ENCODE peak calls at places on chromosomes 4 and X, in four cellular contexts. H is IMR-90, D is K562, V is A549. T is an unnamed sample.

GRCh38 chr4:61336911-61337310 is 136.8 kb downstream of the ADGRL3 start:
- DNase-seq in H (no peak), D (no peak), V (no peak), T (no peak)

GRCh38 chrX:132737743-132738142 is 220.7 kb downstream of the HS6ST2 start:
- DNase-seq in H (no peak), D (no peak), V (no peak), T (no peak)

GRCh38 chrX:3263681-3264126 is 82.7 kb downstream of the MXRA5 start:
- DNase-seq in H (peak), D (no peak), V (no peak), T (no peak)

GRCh38 chrX:12949205-12949926 is 25.5 kb upstream of the TMSB4X start:
- DNase-seq in H (peak), D (no peak), V (no peak), T (peak)

GRCh38 chr4:19074061-19074460 is 1052.5 kb upstream of the LCORL start:
- DNase-seq in H (no peak), D (no peak), V (no peak), T (no peak)

GRCh38 chr4:186037692-186038658 is 31.0 kb upstream of the TLR3 start:
- DNase-seq in H (peak), D (peak), V (peak), T (peak)

GRCh38 chr4:54709281-54709854 is 51.6 kb downstream of the KIT start:
- DNase-seq in H (peak), D (no peak), V (no peak), T (no peak)

GRCh38 chrX:1323315-1323714 is 13.3 kb upstream of the IL3RA start:
- DNase-seq in H (no peak), D (peak), V (peak), T (peak)

GRCh38 chrX:129738466-129739308 is at the start of gene XPNPEP2:
- DNase-seq in H (peak), D (no peak), V (no peak), T (no peak)

GRCh38 chrX:123830309-123830708 is 29.5 kb upstream of the XIAP start:
- DNase-seq in H (no peak), D (no peak), V (peak), T (peak)

GRCh38 chr4:161799687-161800086 is 364.1 kb downstream of the FSTL5 start:
- DNase-seq in H (peak), D (no peak), V (peak), T (no peak)

GRCh38 chrX:119605398-119605738 is 856 bp downstream of the NKRF start:
- DNase-seq in H (no peak), D (peak), V (peak), T (no peak)

GRCh38 chr4:48017108-48017527 is 546 bp downstream of the NIPAL1 start:
- DNase-seq in H (peak), D (peak), V (peak), T (no peak)

GRCh38 chr4:81096566-81096965 is 66.1 kb downstream of the BMP3 start:
- DNase-seq in H (no peak), D (no peak), V (no peak), T (no peak)

GRCh38 chr4:38189445-38189844 is 229.2 kb downstream of the PTTG2 start:
- DNase-seq in H (peak), D (peak), V (peak), T (no peak)

DNA sequence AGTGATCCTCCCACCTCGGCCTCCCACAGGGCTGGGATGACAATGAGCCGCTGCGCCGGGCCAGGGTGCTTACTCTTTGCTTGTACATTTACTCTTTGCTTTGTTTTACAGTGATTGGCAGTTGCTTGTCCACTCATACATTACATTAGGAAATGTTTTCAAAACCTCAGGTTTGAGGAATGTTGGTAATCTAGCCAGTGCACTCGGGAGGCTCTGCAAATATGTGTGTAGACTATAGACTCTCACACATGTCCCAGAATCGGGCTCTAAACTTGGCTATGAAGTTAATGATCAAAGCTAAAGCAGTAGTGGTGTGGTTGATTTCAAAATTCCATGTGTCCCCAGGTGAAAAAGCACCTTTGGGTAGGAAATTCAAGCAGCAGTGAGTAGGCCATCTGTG is 20.5 kb downstream of the TRMT44 start:
- DNase-seq in H (no peak), D (no peak), V (no peak), T (no peak)
- TF ChIP-seq ELK1 in H (no peak), D (no peak), V (no peak), T (no peak)

GRCh38 chr4:13938299-13938698 is 310.8 kb upstream of the BOD1L1 start:
- DNase-seq in H (no peak), D (no peak), V (no peak), T (no peak)
- TF ChIP-seq ELK1 in H (no peak), D (no peak), V (no peak), T (no peak)

GRCh38 chrX:22690116-22690515 is 309.6 kb upstream of the DDX53 start:
- DNase-seq in H (peak), D (no peak), V (no peak), T (no peak)

GRCh38 chrX:22691966-22692565 is 307.7 kb upstream of the DDX53 start:
- DNase-seq in H (no peak), D (no peak), V (no peak), T (no peak)

GRCh38 chrX:22689290-22689689 is 310.5 kb upstream of the DDX53 start:
- DNase-seq in H (peak), D (no peak), V (no peak), T (no peak)

DNA sequence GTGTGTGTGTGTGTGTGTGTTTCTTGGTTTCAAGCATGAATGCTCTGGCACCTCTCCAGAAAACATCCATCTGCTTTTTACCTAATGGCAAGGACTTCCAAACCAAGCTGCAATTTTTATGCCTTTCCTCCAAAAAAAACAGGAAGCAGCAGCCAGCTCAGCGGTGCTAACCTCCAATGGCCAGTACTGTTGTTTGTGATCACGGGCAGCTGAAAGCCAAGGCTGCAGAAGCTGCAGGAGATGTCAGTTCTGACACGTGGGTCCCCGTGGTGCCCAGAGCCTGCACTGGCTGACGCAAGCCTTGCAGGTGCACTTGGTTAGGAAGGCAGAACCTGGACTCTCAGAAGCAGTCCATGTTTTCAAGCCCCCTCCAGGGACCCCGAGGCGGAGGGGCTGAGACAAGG is 313.6 kb upstream of the DDX53 start:
- DNase-seq in H (peak), D (no peak), V (no peak), T (no peak)
- TF ChIP-seq ELK1 in H (no peak), D (no peak), V (no peak), T (no peak)

GRCh38 chrX:140040397-140040796 is 75.1 kb upstream of the CXorf66 start:
- DNase-seq in H (no peak), D (no peak), V (no peak), T (no peak)

GRCh38 chrX:140038842-140039241 is 73.5 kb upstream of the CXorf66 start:
- DNase-seq in H (no peak), D (no peak), V (no peak), T (no peak)

GRCh38 chrX:140034916-140035315 is 69.6 kb upstream of the CXorf66 start:
- DNase-seq in H (no peak), D (peak), V (no peak), T (no peak)
- TF ChIP-seq ELK1 in H (no peak), D (no peak), V (no peak), T (no peak)

T was measured in GM12878.